ENCODE peak calls at places on chromosome 22, in six cellular contexts. U, B, S, O, C and H are unnamed samples.

GRCh38 chr22:19097518-19097917 is 24.7 kb downstream of the DGCR2 start:
- DNase-seq in B (no peak), C (no peak), U (no peak), S (no peak), O (no peak), H (no peak)

GRCh38 chr22:42180349-42180842 is 49.8 kb upstream of the CYP2D6 start:
- DNase-seq in O (peak), C (no peak), B (peak), U (peak), S (peak), H (peak)

GRCh38 chr22:44697423-44698179 is 4.4 kb upstream of the PRR5 start:
- DNase-seq in O (peak), U (peak), C (peak), B (peak), S (peak), H (peak)

GRCh38 chr22:35622132-35622913 is 5.2 kb upstream of the MB start:
- DNase-seq in U (no peak), O (no peak), B (no peak), C (no peak), S (no peak), H (no peak)

GRCh38 chr22:46941958-46942815 is 179.7 kb downstream of the TBC1D22A start:
- DNase-seq in S (no peak), U (no peak), C (no peak), O (no peak), B (no peak), H (no peak)

GRCh38 chr22:45910928-45911467 is 66.0 kb downstream of the WNT7B start:
- DNase-seq in B (no peak), S (no peak), O (no peak), C (no peak), U (no peak), H (no peak)

GRCh38 chr22:42780070-42780540 is 59.4 kb upstream of the A4GALT start:
- DNase-seq in U (peak), O (no peak), S (peak), C (no peak), B (no peak), H (no peak)

GRCh38 chr22:29914165-29914564 is 31.2 kb downstream of the MTMR3 start:
- DNase-seq in B (no peak), C (no peak), S (no peak), O (no peak), U (no peak), H (no peak)

GRCh38 chr22:27139935-27140493 is 482.6 kb downstream of the MIAT start:
- DNase-seq in S (no peak), U (no peak), B (no peak), C (no peak), O (no peak), H (no peak)

GRCh38 chr22:32396255-32396654 is 15.8 kb downstream of the RTCB start:
- DNase-seq in C (no peak), O (no peak), U (no peak), B (no peak), S (no peak), H (no peak)

GRCh38 chr22:50604623-50605348 is 4.2 kb downstream of the MAPK8IP2 start:
- DNase-seq in U (no peak), B (no peak), O (no peak), C (no peak), S (no peak), H (no peak)

GRCh38 chr22:29840498-29840897 is 2.4 kb upstream of the ASCC2 start:
- DNase-seq in C (no peak), B (no peak), U (no peak), S (no peak), O (no peak), H (no peak)

GRCh38 chr22:50733521-50734342 is 4.3 kb upstream of the ACR start:
- DNase-seq in O (no peak), S (no peak), U (no peak), B (peak), C (no peak), H (no peak)

GRCh38 chr22:32144875-32145274 is 14.2 kb downstream of the C22orf42 start:
- DNase-seq in B (no peak), C (no peak), O (no peak), U (no peak), S (peak), H (no peak)

GRCh38 chr22:26671317-26672059 is 14.1 kb downstream of the MIAT start:
- DNase-seq in U (peak), S (peak), C (no peak), B (peak), O (peak), H (peak)

GRCh38 chr22:20953342-20953608 is 13.8 kb upstream of the AIFM3 start:
- DNase-seq in O (no peak), S (no peak), U (no peak), C (no peak), B (no peak), H (no peak)

GRCh38 chr22:47398491-47398890 is 636.0 kb downstream of the TBC1D22A start:
- DNase-seq in S (no peak), B (no peak), C (no peak), O (no peak), U (no peak), H (no peak)

GRCh38 chr22:37214431-37215025 is 2.3 kb upstream of the SSTR3 start:
- DNase-seq in C (no peak), U (no peak), B (no peak), S (no peak), O (no peak), H (peak)

GRCh38 chr22:45251828-45252227 is 11.1 kb upstream of the KIAA0930 start:
- DNase-seq in S (no peak), O (no peak), B (no peak), C (no peak), U (no peak), H (no peak)

GRCh38 chr22:28094831-28095230 is 175.8 kb upstream of the PITPNB start:
- DNase-seq in S (no peak), U (no peak), O (no peak), B (no peak), C (no peak), H (no peak)

GRCh38 chr22:25698986-25699385 is 43.0 kb upstream of the MYO18B start:
- DNase-seq in B (no peak), O (no peak), U (no peak), S (no peak), C (no peak), H (no peak)

GRCh38 chr22:19522190-19522880 is 1.9 kb downstream of the CLDN5 start:
- DNase-seq in B (no peak), U (no peak), S (no peak), O (no peak), C (no peak), H (no peak)

GRCh38 chr22:48670317-48670716 is 1157.4 kb downstream of the BRD1 start:
- DNase-seq in B (no peak), O (no peak), S (no peak), U (no peak), C (no peak), H (no peak)

GRCh38 chr22:19419464-19420178 is 11.9 kb downstream of the HIRA start:
- DNase-seq in B (no peak), U (peak), C (no peak), O (no peak), S (peak), H (no peak)

GRCh38 chr22:24728790-24729637 is 45.5 kb downstream of the PIWIL3 start:
- DNase-seq in C (no peak), O (no peak), S (no peak), B (no peak), U (no peak), H (no peak)

GRCh38 chr22:41557401-41558240 is 3.2 kb upstream of the CSDC2 start:
- DNase-seq in S (no peak), C (no peak), U (no peak), O (no peak), B (peak), H (no peak)

GRCh38 chr22:39927544-39927943 is 26.7 kb downstream of the GRAP2 start:
- DNase-seq in B (no peak), U (peak), S (no peak), C (no peak), O (no peak), H (no peak)

GRCh38 chr22:46081036-46081830 is 69.1 kb upstream of the PPARA start:
- DNase-seq in C (no peak), B (peak), O (no peak), U (no peak), S (no peak), H (no peak)

GRCh38 chr22:31496007-31496734 is at the start of gene SFI1:
- DNase-seq in S (peak), B (peak), C (peak), U (peak), O (peak), H (peak)